ENCODE peak calls at places on chromosome 15, in four cellular contexts. K is stimulated activated CD4-positive, alpha-beta T cell treated with anti-CD3 and anti-CD28 coated beads, Interleukin-4, amount 100 ng/mL, for 48 hours; I is activated gamma-delta T cell treated with Interleukin-2 at 50 U/mL for 16 hours; P is ascending aorta. N is an unnamed sample.

GRCh38 chr15:100902436-100903190 is 16.5 kb upstream of the LRRK1 start:
- DNase-seq in K (no peak), P (peak), I (no peak), N (no peak)

GRCh38 chr15:80605591-80606150 is 89.4 kb upstream of the ABHD17C start:
- DNase-seq in K (no peak), I (no peak), P (no peak), N (no peak)

GRCh38 chr15:64051645-64052259 is 5.5 kb upstream of the DAPK2 start:
- DNase-seq in P (no peak), I (no peak), K (no peak), N (no peak)

GRCh38 chr15:95644476-95644875 is 686.0 kb upstream of the NR2F2 start:
- DNase-seq in K (no peak), I (no peak), P (no peak), N (no peak)

GRCh38 chr15:71761649-71762048 is 48.7 kb upstream of the NR2E3 start:
- DNase-seq in K (no peak), I (no peak), P (no peak), N (peak)

GRCh38 chr15:74857082-74857655 is 14.2 kb upstream of the ULK3 start:
- DNase-seq in K (no peak), I (no peak), P (no peak), N (no peak)

GRCh38 chr15:70669966-70670658 is 93.2 kb downstream of the UACA start:
- DNase-seq in I (no peak), P (no peak), K (no peak), N (no peak)

GRCh38 chr15:29820802-29821160 is 1.5 kb downstream of the TJP1 start:
- DNase-seq in K (no peak), I (no peak), P (no peak), N (no peak)

GRCh38 chr15:80152896-80153876 is at the start of gene FAH:
- DNase-seq in I (peak), P (no peak), K (peak), N (peak)

GRCh38 chr15:99605490-99605931 is 39.7 kb downstream of the MEF2A start:
- DNase-seq in I (no peak), P (no peak), K (no peak), N (no peak)

GRCh38 chr15:45855907-45856579 is 221.2 kb downstream of the SQOR start:
- DNase-seq in K (no peak), I (no peak), P (no peak), N (no peak)

GRCh38 chr15:66178531-66178910 is 75.0 kb downstream of the MEGF11 start:
- DNase-seq in P (no peak), K (no peak), I (no peak), N (no peak)

GRCh38 chr15:37099321-37100108 is 834 bp downstream of the MEIS2 start:
- DNase-seq in P (no peak), I (no peak), K (no peak), N (no peak)

GRCh38 chr15:54273928-54274327 is 295.7 kb downstream of the UNC13C start:
- DNase-seq in I (no peak), P (no peak), K (no peak), N (no peak)

GRCh38 chr15:89090791-89091666 is 2.8 kb downstream of the ABHD2 start:
- DNase-seq in I (peak), K (no peak), P (peak), N (peak)

GRCh38 chr15:36422631-36423030 is 156.8 kb upstream of the CDIN1 start:
- DNase-seq in P (no peak), I (no peak), K (no peak), N (no peak)

GRCh38 chr15:52791776-52792175 is 1.6 kb upstream of the ONECUT1 start:
- DNase-seq in P (no peak), K (no peak), I (no peak), N (no peak)

GRCh38 chr15:91456921-91457320 is 356.9 kb downstream of the SV2B start:
- DNase-seq in K (no peak), I (no peak), P (no peak), N (no peak)

GRCh38 chr15:98682992-98683701 is 34.8 kb downstream of the IGF1R start:
- DNase-seq in K (no peak), P (no peak), I (no peak), N (no peak)

GRCh38 chr15:54566654-54567053 is 588.4 kb downstream of the UNC13C start:
- DNase-seq in I (no peak), P (no peak), K (no peak), N (no peak)

GRCh38 chr15:68640791-68641331 is 62.1 kb downstream of the CORO2B start:
- DNase-seq in I (no peak), K (no peak), P (no peak), N (no peak)

GRCh38 chr15:29312387-29312786 is 42.8 kb upstream of the NSMCE3 start:
- DNase-seq in K (no peak), P (no peak), I (no peak), N (peak)

GRCh38 chr15:75112278-75112847 is 89.0 kb downstream of the PPCDC start:
- DNase-seq in K (no peak), P (no peak), I (no peak), N (no peak)

GRCh38 chr15:78004222-78004727 is 73.2 kb downstream of the TBC1D2B start:
- DNase-seq in P (no peak), K (no peak), I (no peak), N (no peak)

GRCh38 chr15:44811347-44811746 is 75.0 kb downstream of the TRIM69 start:
- DNase-seq in I (no peak), K (no peak), P (no peak), N (no peak)

GRCh38 chr15:93217343-93217742 is 128.3 kb upstream of the RGMA start:
- DNase-seq in P (no peak), I (no peak), K (no peak), N (no peak)

GRCh38 chr15:75578206-75578947 is 738 bp downstream of the PTPN9 start:
- DNase-seq in K (no peak), I (peak), P (no peak), N (no peak)

GRCh38 chr15:55789066-55789660 is 46.2 kb upstream of the PRTG start:
- DNase-seq in I (peak), P (no peak), K (peak), N (no peak)

GRCh38 chr15:75904241-75904631 is 558 bp downstream of the FBXO22 start:
- DNase-seq in I (peak), K (peak), P (peak), N (no peak)

GRCh38 chr15:63843901-63844317 is 10.2 kb upstream of the HERC1 start:
- DNase-seq in I (no peak), K (no peak), P (no peak), N (peak)

N was measured in amniotic stem cell.